ENCODE peak calls at places on chromosomes 1 and 21, in seven cellular contexts. C, L, J, N, A, F and E are unnamed samples.

GRCh38 chr1:117179471-117179870 is 31.3 kb downstream of the VTCN1 start:
- DNase-seq in C (no peak), L (no peak), J (no peak), N (no peak), A (no peak), F (no peak), E (no peak)

GRCh38 chr1:187924252-187924651 is 1095.5 kb downstream of the PLA2G4A start:
- DNase-seq in C (no peak), L (no peak), J (no peak), N (no peak), A (no peak), F (no peak), E (no peak)

GRCh38 chr21:45931397-45931969 is 50.1 kb upstream of the COL6A1 start:
- DNase-seq in C (no peak), L (no peak), J (peak; percentile 25), N (no peak), A (no peak), F (no peak), E (no peak)

GRCh38 chr1:240189386-240189989 is 97.8 kb downstream of the FMN2 start:
- DNase-seq in C (peak; percentile 6), L (no peak), J (no peak), N (peak; percentile 30), A (no peak), F (no peak), E (no peak)

GRCh38 chr1:156816561-156817328 is at the start of gene SH2D2A:
- DNase-seq in C (peak; percentile 36), L (peak; percentile 65), J (peak; percentile 72), N (peak; percentile 45), A (peak; percentile 49), F (peak; percentile 90), E (peak; percentile 78)

GRCh38 chr1:205515781-205516253 is 11.3 kb downstream of the CDK18 start:
- DNase-seq in C (no peak), L (no peak), J (no peak), N (no peak), A (no peak), F (no peak), E (peak; percentile 91)

GRCh38 chr21:25573409-25574206 is 33.7 kb downstream of the MRPL39 start:
- DNase-seq in C (peak; percentile 8), L (no peak), J (no peak), N (no peak), A (no peak), F (no peak), E (no peak)

GRCh38 chr1:35718492-35719336 is at the start of gene C1orf216:
- DNase-seq in C (peak; percentile 74), L (peak; percentile 49), J (peak; percentile 84), N (peak; percentile 66), A (peak; percentile 80), F (peak; percentile 91), E (peak; percentile 86)

GRCh38 chr1:27931184-27931583 is 3.6 kb upstream of the SMPDL3B start:
- DNase-seq in C (no peak), L (no peak), J (no peak), N (no peak), A (no peak), F (no peak), E (no peak)

GRCh38 chr21:18155508-18156193 is 89.0 kb upstream of the CHODL start:
- DNase-seq in C (no peak), L (no peak), J (no peak), N (no peak), A (no peak), F (no peak), E (no peak)

GRCh38 chr1:3903141-3904005 is 3.3 kb upstream of the C1orf174 start:
- DNase-seq in C (no peak), L (peak; percentile 57), J (peak; percentile 50), N (no peak), A (peak; percentile 58), F (no peak), E (no peak)

GRCh38 chr21:37870229-37870628 is 46.0 kb downstream of the KCNJ6 start:
- DNase-seq in C (no peak), L (no peak), J (no peak), N (no peak), A (no peak), F (no peak), E (no peak)

GRCh38 chr1:45265244-45265643 is 58.8 kb upstream of the ZSWIM5 start:
- DNase-seq in C (no peak), L (no peak), J (no peak), N (no peak), A (no peak), F (no peak), E (no peak)

GRCh38 chr1:45263132-45263531 is 56.7 kb upstream of the ZSWIM5 start:
- DNase-seq in C (no peak), L (no peak), J (no peak), N (no peak), A (no peak), F (no peak), E (no peak)

DNA sequence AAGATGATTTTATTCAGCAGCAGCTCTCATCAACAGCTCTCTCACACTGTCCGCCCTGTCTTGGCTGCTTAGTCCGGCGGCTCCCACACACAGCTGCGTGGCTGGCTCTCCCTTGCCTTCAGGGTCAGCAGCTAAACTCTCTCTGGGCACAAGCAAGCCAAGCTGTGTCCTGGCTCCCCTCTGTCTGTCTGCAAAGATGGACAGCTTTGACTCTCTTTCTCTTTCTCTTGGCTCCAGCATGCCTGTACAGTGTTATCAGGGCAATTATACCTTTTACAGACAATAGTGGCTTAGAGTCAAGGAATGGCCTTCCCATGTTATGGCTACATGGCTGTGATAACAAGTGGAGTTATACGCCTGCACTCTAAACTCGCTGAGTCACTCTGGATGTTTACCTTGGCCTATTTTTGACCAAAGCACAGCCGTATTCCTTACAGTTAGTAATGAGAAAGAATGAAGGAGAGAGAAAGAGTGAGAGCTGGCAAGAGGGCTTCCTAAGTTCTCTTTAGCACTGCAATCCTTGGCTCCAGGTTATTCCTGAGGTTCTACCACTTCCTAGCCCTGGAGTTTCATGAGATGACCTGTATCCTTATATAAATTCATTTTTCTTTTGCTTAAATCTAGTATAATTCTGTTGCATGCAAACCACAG is 59.9 kb upstream of the ZSWIM5 start:
- DNase-seq in C (peak; percentile 9), L (peak; percentile 40), J (no peak), N (peak; percentile 53), A (no peak), F (no peak), E (peak; percentile 68)
- TF ChIP-seq POLR2A in C (no peak), L (no peak), J (no peak), N (peak; percentile 50), A (no peak), F (no peak), E (no peak)

GRCh38 chr1:84573481-84573966 is 716 bp downstream of the CTBS start:
- DNase-seq in C (no peak), L (no peak), J (no peak), N (no peak), A (no peak), F (no peak), E (no peak)
- TF ChIP-seq POLR2A in C (peak; percentile 1), L (no peak), J (no peak), N (no peak), A (no peak), F (no peak), E (no peak)

GRCh38 chr1:59541161-59541560 is 244.3 kb downstream of the FGGY start:
- DNase-seq in C (no peak), L (no peak), J (no peak), N (no peak), A (no peak), F (no peak), E (no peak)

GRCh38 chr1:59541891-59542290 is 245.0 kb downstream of the FGGY start:
- DNase-seq in C (no peak), L (no peak), J (no peak), N (no peak), A (no peak), F (no peak), E (no peak)

GRCh38 chr1:59544615-59545014 is 247.7 kb downstream of the FGGY start:
- DNase-seq in C (no peak), L (no peak), J (no peak), N (no peak), A (no peak), F (no peak), E (no peak)

GRCh38 chr1:59545830-59546229 is 248.9 kb downstream of the FGGY start:
- DNase-seq in C (no peak), L (no peak), J (no peak), N (no peak), A (no peak), F (no peak), E (no peak)

DNA sequence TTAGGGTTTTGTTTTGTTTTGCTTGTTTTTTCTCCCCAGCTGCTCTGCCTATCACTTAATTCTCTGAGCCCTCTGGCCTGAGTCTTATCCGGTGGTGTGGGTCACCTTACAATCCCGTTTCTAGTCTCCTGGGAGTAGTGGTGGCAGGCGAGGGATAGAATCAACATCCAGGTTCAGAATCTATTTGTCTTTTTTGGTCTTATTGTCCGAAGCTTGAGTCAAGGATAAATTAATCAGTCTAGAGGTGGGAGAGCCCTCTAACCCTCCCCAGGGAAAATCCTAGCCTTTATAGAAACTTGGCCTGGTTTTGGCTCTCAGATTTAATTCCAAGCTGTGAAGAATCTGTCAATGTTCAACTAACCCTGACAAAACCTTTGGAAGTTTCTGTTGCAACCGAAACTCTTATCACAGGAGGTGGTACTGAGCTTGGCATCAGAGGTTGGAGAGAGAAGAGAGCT is 246.3 kb downstream of the FGGY start:
- DNase-seq in C (no peak), L (no peak), J (no peak), N (no peak), A (no peak), F (no peak), E (no peak)
- TF ChIP-seq POLR2A in C (no peak), L (no peak), J (no peak), N (no peak), A (peak; percentile 25), F (no peak), E (no peak)

GRCh38 chr1:24186711-24186992 is 437 bp downstream of the IFNLR1 start:
- DNase-seq in C (no peak), L (no peak), J (no peak), N (no peak), A (no peak), F (no peak), E (no peak)
- TF ChIP-seq POLR2A in C (no peak), L (no peak), J (no peak), N (no peak), A (no peak), F (no peak), E (no peak)

GRCh38 chr1:45339694-45340558 is at the start of the genes MUTYH and TOE1:
- DNase-seq in C (peak; percentile 95), L (peak; percentile 94), J (peak; percentile 96), N (peak; percentile 95), A (peak; percentile 94), F (peak; percentile 98), E (peak; percentile 96)
- TF ChIP-seq POLR2A in C (peak; percentile 91), L (no peak), J (peak; percentile 60), N (peak; percentile 78), A (peak; percentile 91), F (no peak), E (peak; percentile 58)

DNA sequence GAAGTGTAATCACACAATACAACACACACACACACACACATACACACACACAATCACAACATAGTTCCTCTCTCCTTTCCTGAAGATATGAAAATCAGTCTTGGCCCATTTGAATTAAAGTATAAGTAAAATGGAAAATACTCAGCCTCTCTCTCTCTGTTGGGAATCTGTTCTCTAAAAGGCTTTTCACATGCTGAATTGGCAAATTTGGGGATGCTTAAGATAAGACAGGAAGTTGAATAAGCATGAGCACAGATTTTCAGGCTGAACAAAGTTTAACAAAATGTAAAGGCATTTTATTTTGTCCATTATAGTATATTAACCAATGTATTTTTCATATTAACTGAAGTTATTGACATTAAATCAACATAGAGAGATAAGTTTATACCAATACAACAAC is 23.7 kb upstream of the FMO2 start:
- DNase-seq in C (no peak), L (no peak), J (no peak), N (no peak), A (no peak), F (no peak), E (no peak)
- TF ChIP-seq POLR2A in C (no peak), L (no peak), J (no peak), N (no peak), A (no peak), F (no peak), E (no peak)